ENCODE peak calls at places on chromosomes 2 and 18, in six cellular contexts. One of them, this sample, is unnamed.

GRCh38 chr2:1584051-1584531 is 160.2 kb downstream of the PXDN start:
- DNase-seq in pancreas: no peak
- DNase-seq in suprapubic skin: peak
- DNase-seq in lower lobe of right lung: peak
- DNase-seq in heart left ventricle: peak
- DNase-seq in epithelial cell of esophagus: no peak
- DNase-seq in this sample: peak

GRCh38 chr18:2326999-2327398 is 244.3 kb downstream of the METTL4 start:
- DNase-seq in epithelial cell of esophagus: no peak
- DNase-seq in heart left ventricle: no peak
- DNase-seq in pancreas: no peak
- DNase-seq in suprapubic skin: no peak
- DNase-seq in lower lobe of right lung: no peak
- DNase-seq in this sample: no peak

GRCh38 chr2:149383340-149383739 is 53.0 kb downstream of the LYPD6 start:
- DNase-seq in suprapubic skin: no peak
- DNase-seq in heart left ventricle: no peak
- DNase-seq in lower lobe of right lung: no peak
- DNase-seq in pancreas: no peak
- DNase-seq in epithelial cell of esophagus: peak
- DNase-seq in this sample: no peak

GRCh38 chr2:10186868-10187535 is 64.5 kb downstream of the RRM2 start:
- DNase-seq in epithelial cell of esophagus: no peak
- DNase-seq in pancreas: no peak
- DNase-seq in heart left ventricle: no peak
- DNase-seq in suprapubic skin: no peak
- DNase-seq in lower lobe of right lung: no peak
- DNase-seq in this sample: peak

GRCh38 chr2:161088658-161089350 is 71.4 kb upstream of the TANK start:
- DNase-seq in pancreas: no peak
- DNase-seq in epithelial cell of esophagus: no peak
- DNase-seq in heart left ventricle: no peak
- DNase-seq in suprapubic skin: no peak
- DNase-seq in lower lobe of right lung: no peak
- DNase-seq in this sample: no peak

GRCh38 chr2:37610638-37611289 is 60.7 kb downstream of the CDC42EP3 start:
- DNase-seq in suprapubic skin: no peak
- DNase-seq in lower lobe of right lung: no peak
- DNase-seq in epithelial cell of esophagus: no peak
- DNase-seq in heart left ventricle: no peak
- DNase-seq in pancreas: no peak
- DNase-seq in this sample: no peak

GRCh38 chr2:125227843-125228392 is 1202.8 kb downstream of the CNTNAP5 start:
- DNase-seq in suprapubic skin: no peak
- DNase-seq in heart left ventricle: no peak
- DNase-seq in lower lobe of right lung: no peak
- DNase-seq in epithelial cell of esophagus: peak
- DNase-seq in pancreas: no peak
- DNase-seq in this sample: no peak

GRCh38 chr2:60629801-60630385 is 76.4 kb upstream of the BCL11A start:
- DNase-seq in lower lobe of right lung: no peak
- DNase-seq in pancreas: no peak
- DNase-seq in heart left ventricle: no peak
- DNase-seq in epithelial cell of esophagus: peak
- DNase-seq in suprapubic skin: no peak
- DNase-seq in this sample: no peak

GRCh38 chr2:141528990-141529389 is 601.8 kb downstream of the LRP1B start:
- DNase-seq in pancreas: peak
- DNase-seq in suprapubic skin: no peak
- DNase-seq in heart left ventricle: no peak
- DNase-seq in epithelial cell of esophagus: no peak
- DNase-seq in lower lobe of right lung: no peak
- DNase-seq in this sample: no peak

GRCh38 chr2:178650554-178650953 is 156.7 kb downstream of the TTN start:
- DNase-seq in lower lobe of right lung: no peak
- DNase-seq in epithelial cell of esophagus: peak
- DNase-seq in pancreas: no peak
- DNase-seq in heart left ventricle: no peak
- DNase-seq in suprapubic skin: no peak
- DNase-seq in this sample: no peak

GRCh38 chr18:26477828-26478466 is 70.4 kb downstream of the KCTD1 start:
- DNase-seq in suprapubic skin: no peak
- DNase-seq in epithelial cell of esophagus: peak
- DNase-seq in pancreas: no peak
- DNase-seq in heart left ventricle: no peak
- DNase-seq in lower lobe of right lung: no peak
- DNase-seq in this sample: no peak

GRCh38 chr18:23057096-23057495 is 78.2 kb upstream of the CABLES1 start:
- DNase-seq in pancreas: no peak
- DNase-seq in lower lobe of right lung: no peak
- DNase-seq in epithelial cell of esophagus: no peak
- DNase-seq in suprapubic skin: no peak
- DNase-seq in heart left ventricle: no peak
- DNase-seq in this sample: no peak

GRCh38 chr2:209511637-209512036 is 87.8 kb downstream of the MAP2 start:
- DNase-seq in heart left ventricle: no peak
- DNase-seq in lower lobe of right lung: no peak
- DNase-seq in pancreas: no peak
- DNase-seq in epithelial cell of esophagus: peak
- DNase-seq in suprapubic skin: no peak
- DNase-seq in this sample: no peak

GRCh38 chr2:231201475-231201814 is 3.0 kb downstream of the ARMC9 start:
- DNase-seq in pancreas: no peak
- DNase-seq in suprapubic skin: no peak
- DNase-seq in heart left ventricle: no peak
- DNase-seq in lower lobe of right lung: no peak
- DNase-seq in epithelial cell of esophagus: no peak
- DNase-seq in this sample: no peak

GRCh38 chr18:12838178-12838634 is 45.8 kb downstream of the PTPN2 start:
- DNase-seq in heart left ventricle: no peak
- DNase-seq in pancreas: peak
- DNase-seq in lower lobe of right lung: peak
- DNase-seq in suprapubic skin: no peak
- DNase-seq in epithelial cell of esophagus: peak
- DNase-seq in this sample: no peak

GRCh38 chr2:42775186-42775585 is 11.3 kb upstream of the OXER1 start:
- DNase-seq in epithelial cell of esophagus: no peak
- DNase-seq in pancreas: no peak
- DNase-seq in heart left ventricle: no peak
- DNase-seq in suprapubic skin: no peak
- DNase-seq in lower lobe of right lung: no peak
- DNase-seq in this sample: no peak

GRCh38 chr2:144703852-144704324 is 184.0 kb upstream of the ZEB2 start:
- DNase-seq in suprapubic skin: no peak
- DNase-seq in pancreas: no peak
- DNase-seq in epithelial cell of esophagus: peak
- DNase-seq in heart left ventricle: peak
- DNase-seq in lower lobe of right lung: peak
- DNase-seq in this sample: no peak

GRCh38 chr18:23498877-23499570 is 4.3 kb upstream of the RMC1 start:
- DNase-seq in pancreas: peak
- DNase-seq in heart left ventricle: peak
- DNase-seq in epithelial cell of esophagus: peak
- DNase-seq in lower lobe of right lung: peak
- DNase-seq in suprapubic skin: peak
- DNase-seq in this sample: no peak

GRCh38 chr2:3125761-3126130 is 251.9 kb downstream of the EIPR1 start:
- DNase-seq in suprapubic skin: peak
- DNase-seq in lower lobe of right lung: no peak
- DNase-seq in epithelial cell of esophagus: no peak
- DNase-seq in pancreas: no peak
- DNase-seq in heart left ventricle: no peak
- DNase-seq in this sample: no peak

GRCh38 chr18:78813156-78813555 is 166.5 kb upstream of the SALL3 start:
- DNase-seq in heart left ventricle: no peak
- DNase-seq in suprapubic skin: no peak
- DNase-seq in epithelial cell of esophagus: no peak
- DNase-seq in lower lobe of right lung: no peak
- DNase-seq in pancreas: no peak
- DNase-seq in this sample: no peak

GRCh38 chr18:78814766-78815165 is 164.9 kb upstream of the SALL3 start:
- DNase-seq in suprapubic skin: peak
- DNase-seq in heart left ventricle: no peak
- DNase-seq in lower lobe of right lung: no peak
- DNase-seq in epithelial cell of esophagus: no peak
- DNase-seq in pancreas: no peak
- DNase-seq in this sample: no peak

GRCh38 chr18:78814321-78814720 is 165.3 kb upstream of the SALL3 start:
- DNase-seq in heart left ventricle: no peak
- DNase-seq in pancreas: no peak
- DNase-seq in epithelial cell of esophagus: no peak
- DNase-seq in suprapubic skin: peak
- DNase-seq in lower lobe of right lung: no peak
- DNase-seq in this sample: no peak

GRCh38 chr18:78812067-78812466 is 167.6 kb upstream of the SALL3 start:
- DNase-seq in epithelial cell of esophagus: no peak
- DNase-seq in lower lobe of right lung: no peak
- DNase-seq in pancreas: no peak
- DNase-seq in heart left ventricle: no peak
- DNase-seq in suprapubic skin: no peak
- DNase-seq in this sample: no peak

GRCh38 chr18:78813898-78814297 is 165.7 kb upstream of the SALL3 start:
- DNase-seq in lower lobe of right lung: no peak
- DNase-seq in heart left ventricle: no peak
- DNase-seq in suprapubic skin: peak
- DNase-seq in pancreas: no peak
- DNase-seq in epithelial cell of esophagus: no peak
- DNase-seq in this sample: no peak
- TF ChIP-seq CTCF in lower lobe of right lung: no peak
- TF ChIP-seq CTCF in heart left ventricle: no peak
- TF ChIP-seq CTCF in suprapubic skin: no peak
- TF ChIP-seq CTCF in pancreas: no peak
- TF ChIP-seq CTCF in epithelial cell of esophagus: no peak
- TF ChIP-seq CTCF in this sample: no peak

GRCh38 chr2:127173073-127173472 is 47.0 kb downstream of the CYP27C1 start:
- DNase-seq in pancreas: no peak
- DNase-seq in lower lobe of right lung: no peak
- DNase-seq in suprapubic skin: peak
- DNase-seq in heart left ventricle: peak
- DNase-seq in epithelial cell of esophagus: peak
- DNase-seq in this sample: no peak

GRCh38 chr2:127174977-127175376 is 45.1 kb downstream of the CYP27C1 start:
- DNase-seq in lower lobe of right lung: no peak
- DNase-seq in suprapubic skin: peak
- DNase-seq in pancreas: no peak
- DNase-seq in heart left ventricle: peak
- DNase-seq in epithelial cell of esophagus: peak
- DNase-seq in this sample: no peak

GRCh38 chr2:127175406-127175805 is 44.7 kb downstream of the CYP27C1 start:
- DNase-seq in pancreas: no peak
- DNase-seq in suprapubic skin: peak
- DNase-seq in lower lobe of right lung: no peak
- DNase-seq in epithelial cell of esophagus: peak
- DNase-seq in heart left ventricle: peak
- DNase-seq in this sample: no peak

GRCh38 chr2:127175821-127176354 is 44.2 kb downstream of the CYP27C1 start:
- DNase-seq in heart left ventricle: no peak
- DNase-seq in suprapubic skin: peak
- DNase-seq in lower lobe of right lung: no peak
- DNase-seq in epithelial cell of esophagus: peak
- DNase-seq in pancreas: no peak
- DNase-seq in this sample: no peak

DNA sequence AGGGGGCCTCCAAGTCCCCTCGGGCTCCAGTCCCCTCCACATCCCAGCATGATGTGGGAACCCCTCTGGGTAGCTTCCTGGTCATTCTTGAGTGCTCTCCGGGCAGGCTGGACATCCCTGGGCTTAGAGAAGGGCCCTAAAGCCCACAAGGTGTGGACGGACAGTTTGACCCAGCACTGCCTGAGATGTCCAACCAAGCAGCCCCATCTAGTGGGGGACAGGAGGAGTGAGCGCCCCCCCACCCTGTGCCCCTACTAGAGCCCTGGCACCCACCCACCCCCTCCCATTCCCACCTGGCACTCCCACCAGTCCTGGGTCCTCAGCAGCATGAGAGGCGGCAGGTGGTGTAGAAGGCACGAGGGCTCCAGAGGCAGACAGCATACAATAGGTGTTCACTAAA is 45.9 kb downstream of the CYP27C1 start:
- DNase-seq in heart left ventricle: no peak
- DNase-seq in lower lobe of right lung: no peak
- DNase-seq in suprapubic skin: peak
- DNase-seq in epithelial cell of esophagus: no peak
- DNase-seq in pancreas: no peak
- DNase-seq in this sample: no peak
- TF ChIP-seq CTCF in heart left ventricle: no peak
- TF ChIP-seq CTCF in lower lobe of right lung: peak
- TF ChIP-seq CTCF in suprapubic skin: no peak
- TF ChIP-seq CTCF in epithelial cell of esophagus: no peak
- TF ChIP-seq CTCF in pancreas: no peak
- TF ChIP-seq CTCF in this sample: peak

DNA sequence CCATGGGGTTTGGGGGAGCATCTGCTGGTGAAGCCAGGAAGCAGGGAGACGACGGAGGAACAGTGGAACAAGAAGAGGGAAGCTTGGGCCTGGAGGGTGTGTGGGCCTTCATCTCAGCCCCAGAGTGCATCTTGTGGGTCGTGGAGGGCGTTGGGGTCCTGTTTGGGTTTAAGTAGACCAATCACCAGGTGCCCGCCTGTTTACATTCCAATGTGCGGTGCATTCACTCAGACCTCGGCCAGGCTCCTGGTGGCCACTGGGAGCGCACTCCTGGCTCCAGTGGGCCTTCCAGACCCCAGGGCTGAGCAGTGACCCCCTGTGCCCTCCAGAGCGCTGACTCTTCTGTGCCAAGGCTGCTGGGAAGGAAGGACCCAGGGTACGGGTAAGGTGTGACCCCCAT is 293.7 kb downstream of the NDUFA10 start:
- DNase-seq in suprapubic skin: peak
- DNase-seq in lower lobe of right lung: peak
- DNase-seq in epithelial cell of esophagus: no peak
- DNase-seq in pancreas: no peak
- DNase-seq in heart left ventricle: peak
- DNase-seq in this sample: peak
- TF ChIP-seq CTCF in suprapubic skin: no peak
- TF ChIP-seq CTCF in lower lobe of right lung: no peak
- TF ChIP-seq CTCF in epithelial cell of esophagus: no peak
- TF ChIP-seq CTCF in pancreas: no peak
- TF ChIP-seq CTCF in heart left ventricle: no peak
- TF ChIP-seq CTCF in this sample: no peak

DNA sequence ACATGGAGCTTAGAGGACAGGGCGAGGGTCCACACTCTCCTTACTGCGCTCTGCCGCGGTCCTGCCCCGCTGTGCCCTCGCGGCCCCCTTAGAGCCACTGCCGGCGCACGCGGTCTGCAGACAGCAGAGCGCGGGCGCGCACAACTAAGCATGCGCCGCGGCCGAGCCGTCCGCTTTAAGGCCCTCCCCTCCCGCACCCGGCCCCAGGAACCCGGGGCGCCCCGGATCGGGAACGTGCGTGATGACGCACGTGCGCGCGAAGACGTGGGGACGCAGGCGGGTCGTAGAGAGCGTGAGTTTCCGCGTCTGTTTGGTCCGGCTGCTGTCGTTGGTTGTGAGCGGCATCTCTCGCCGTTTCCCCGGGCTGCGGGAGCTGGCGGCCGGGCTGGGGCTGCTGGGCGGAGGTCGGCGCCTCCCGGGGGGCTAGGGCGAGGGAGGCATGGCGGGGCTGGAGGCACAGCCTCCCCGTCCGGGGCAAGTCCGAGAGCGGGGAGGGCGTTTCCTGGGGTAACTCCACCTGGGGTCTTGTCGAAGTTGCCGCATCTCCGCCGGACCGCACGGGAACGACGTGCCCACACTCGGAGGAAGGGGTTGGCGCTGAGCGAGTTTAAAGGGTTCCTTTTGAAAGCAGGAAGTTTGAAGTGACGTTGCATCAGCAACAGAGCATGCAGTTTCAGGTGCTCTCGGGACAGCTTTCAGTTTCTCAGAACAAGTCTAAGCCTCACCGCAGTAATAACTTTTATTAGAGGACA is at the start of gene RHBDD1:
- DNase-seq in lower lobe of right lung: peak
- DNase-seq in heart left ventricle: peak
- DNase-seq in epithelial cell of esophagus: peak
- DNase-seq in suprapubic skin: peak
- DNase-seq in pancreas: peak
- DNase-seq in this sample: peak
- TF ChIP-seq CTCF in lower lobe of right lung: no peak
- TF ChIP-seq CTCF in heart left ventricle: no peak
- TF ChIP-seq CTCF in epithelial cell of esophagus: no peak
- TF ChIP-seq CTCF in suprapubic skin: no peak
- TF ChIP-seq CTCF in pancreas: no peak
- TF ChIP-seq CTCF in this sample: no peak